ENCODE peak calls at places on chromosomes 5 and 9, in ten cellular contexts. One of them, this sample, is unnamed.

GRCh38 chr9:84955971-84956370 is 286.4 kb downstream of the NTRK2 start:
- DNase-seq in lower leg skin: no peak
- DNase-seq in PC-9: no peak
- DNase-seq in tibial artery: no peak
- DNase-seq in vagina: no peak
- DNase-seq in Calu3: no peak
- DNase-seq in RWPE1: no peak
- DNase-seq in PC-3: no peak
- DNase-seq in keratinocyte: no peak
- DNase-seq in H9: no peak
- DNase-seq in this sample: no peak

GRCh38 chr5:151286246-151286645 is 17.3 kb downstream of the SLC36A3 start:
- DNase-seq in lower leg skin: no peak
- DNase-seq in PC-9: no peak
- DNase-seq in tibial artery: no peak
- DNase-seq in vagina: no peak
- DNase-seq in Calu3: no peak
- DNase-seq in RWPE1: no peak
- DNase-seq in PC-3: no peak
- DNase-seq in keratinocyte: no peak
- DNase-seq in H9: no peak
- DNase-seq in this sample: no peak

GRCh38 chr5:178624626-178625546 is 2.0 kb downstream of the CLK4 start:
- DNase-seq in lower leg skin: no peak
- DNase-seq in PC-9: no peak
- DNase-seq in tibial artery: no peak
- DNase-seq in vagina: no peak
- DNase-seq in Calu3: no peak
- DNase-seq in RWPE1: no peak
- DNase-seq in PC-3: peak
- DNase-seq in keratinocyte: no peak
- DNase-seq in H9: no peak
- DNase-seq in this sample: peak

GRCh38 chr5:152686931-152687330 is 281.9 kb upstream of the NMUR2 start:
- DNase-seq in lower leg skin: no peak
- DNase-seq in PC-9: no peak
- DNase-seq in tibial artery: no peak
- DNase-seq in vagina: no peak
- DNase-seq in Calu3: no peak
- DNase-seq in RWPE1: no peak
- DNase-seq in PC-3: no peak
- DNase-seq in keratinocyte: no peak
- DNase-seq in H9: peak
- DNase-seq in this sample: peak

GRCh38 chr5:131252824-131253171 is 11.1 kb upstream of the CDC42SE2 start:
- DNase-seq in lower leg skin: peak
- DNase-seq in PC-9: no peak
- DNase-seq in tibial artery: peak
- DNase-seq in vagina: no peak
- DNase-seq in Calu3: no peak
- DNase-seq in RWPE1: no peak
- DNase-seq in PC-3: no peak
- DNase-seq in keratinocyte: no peak
- DNase-seq in H9: no peak
- DNase-seq in this sample: no peak

GRCh38 chr9:34577635-34578240 is 11.8 kb downstream of the CNTFR start:
- DNase-seq in lower leg skin: no peak
- DNase-seq in PC-9: no peak
- DNase-seq in tibial artery: no peak
- DNase-seq in vagina: no peak
- DNase-seq in Calu3: no peak
- DNase-seq in RWPE1: no peak
- DNase-seq in PC-3: no peak
- DNase-seq in keratinocyte: no peak
- DNase-seq in H9: peak
- DNase-seq in this sample: no peak

GRCh38 chr9:107784235-107784958 is 294.8 kb upstream of the KLF4 start:
- DNase-seq in lower leg skin: no peak
- DNase-seq in PC-9: peak
- DNase-seq in tibial artery: no peak
- DNase-seq in vagina: no peak
- DNase-seq in Calu3: no peak
- DNase-seq in RWPE1: no peak
- DNase-seq in PC-3: no peak
- DNase-seq in keratinocyte: no peak
- DNase-seq in H9: peak
- DNase-seq in this sample: peak

GRCh38 chr5:54608423-54609085 is 91.0 kb downstream of the SNX18 start:
- DNase-seq in lower leg skin: no peak
- DNase-seq in PC-9: no peak
- DNase-seq in tibial artery: no peak
- DNase-seq in vagina: no peak
- DNase-seq in Calu3: no peak
- DNase-seq in RWPE1: no peak
- DNase-seq in PC-3: no peak
- DNase-seq in keratinocyte: no peak
- DNase-seq in H9: no peak
- DNase-seq in this sample: no peak

GRCh38 chr5:74201334-74202081 is 439.0 kb downstream of the ENC1 start:
- DNase-seq in lower leg skin: no peak
- DNase-seq in PC-9: peak
- DNase-seq in tibial artery: peak
- DNase-seq in vagina: no peak
- DNase-seq in Calu3: peak
- DNase-seq in RWPE1: no peak
- DNase-seq in PC-3: peak
- DNase-seq in keratinocyte: no peak
- DNase-seq in H9: no peak
- DNase-seq in this sample: peak

GRCh38 chr5:155624597-155625241 is 611.2 kb downstream of the KIF4B start:
- DNase-seq in lower leg skin: no peak
- DNase-seq in PC-9: no peak
- DNase-seq in tibial artery: no peak
- DNase-seq in vagina: no peak
- DNase-seq in Calu3: no peak
- DNase-seq in RWPE1: no peak
- DNase-seq in PC-3: no peak
- DNase-seq in keratinocyte: no peak
- DNase-seq in H9: no peak
- DNase-seq in this sample: no peak

GRCh38 chr9:33676746-33677505 is 118.4 kb upstream of the PRSS3 start:
- DNase-seq in lower leg skin: no peak
- DNase-seq in PC-9: no peak
- DNase-seq in tibial artery: peak
- DNase-seq in vagina: no peak
- DNase-seq in Calu3: no peak
- DNase-seq in RWPE1: peak
- DNase-seq in PC-3: peak
- DNase-seq in keratinocyte: no peak
- DNase-seq in H9: peak
- DNase-seq in this sample: no peak

GRCh38 chr5:180041501-180042274 is 29.9 kb downstream of the RNF130 start:
- DNase-seq in lower leg skin: no peak
- DNase-seq in PC-9: no peak
- DNase-seq in tibial artery: no peak
- DNase-seq in vagina: no peak
- DNase-seq in Calu3: no peak
- DNase-seq in RWPE1: no peak
- DNase-seq in PC-3: no peak
- DNase-seq in keratinocyte: no peak
- DNase-seq in H9: no peak
- DNase-seq in this sample: no peak

GRCh38 chr9:61667559-61668121 is 477.8 kb downstream of the SPATA31A7 start:
- DNase-seq in lower leg skin: peak
- DNase-seq in PC-9: no peak
- DNase-seq in tibial artery: no peak
- DNase-seq in vagina: peak
- DNase-seq in Calu3: no peak
- DNase-seq in RWPE1: no peak
- DNase-seq in PC-3: no peak
- DNase-seq in keratinocyte: no peak
- DNase-seq in H9: peak
- DNase-seq in this sample: no peak

GRCh38 chr5:60014331-60014730 is 120.8 kb upstream of the PDE4D start:
- DNase-seq in lower leg skin: no peak
- DNase-seq in PC-9: no peak
- DNase-seq in tibial artery: no peak
- DNase-seq in vagina: no peak
- DNase-seq in Calu3: no peak
- DNase-seq in RWPE1: no peak
- DNase-seq in PC-3: no peak
- DNase-seq in keratinocyte: no peak
- DNase-seq in H9: no peak
- DNase-seq in this sample: no peak

GRCh38 chr9:19922476-19923118 is 133.8 kb upstream of the SLC24A2 start:
- DNase-seq in lower leg skin: no peak
- DNase-seq in PC-9: no peak
- DNase-seq in tibial artery: no peak
- DNase-seq in vagina: no peak
- DNase-seq in Calu3: peak
- DNase-seq in RWPE1: peak
- DNase-seq in PC-3: peak
- DNase-seq in keratinocyte: no peak
- DNase-seq in H9: peak
- DNase-seq in this sample: peak

GRCh38 chr5:2227433-2227832 is 344.7 kb upstream of the IRX4 start:
- DNase-seq in lower leg skin: no peak
- DNase-seq in PC-9: no peak
- DNase-seq in tibial artery: no peak
- DNase-seq in vagina: no peak
- DNase-seq in Calu3: no peak
- DNase-seq in RWPE1: no peak
- DNase-seq in PC-3: no peak
- DNase-seq in keratinocyte: no peak
- DNase-seq in H9: no peak
- DNase-seq in this sample: no peak
- TF ChIP-seq CTCF in lower leg skin: no peak
- TF ChIP-seq CTCF in PC-9: no peak
- TF ChIP-seq CTCF in tibial artery: no peak
- TF ChIP-seq CTCF in vagina: no peak
- TF ChIP-seq CTCF in Calu3: no peak
- TF ChIP-seq CTCF in RWPE1: no peak
- TF ChIP-seq CTCF in PC-3: no peak
- TF ChIP-seq CTCF in keratinocyte: no peak
- TF ChIP-seq CTCF in H9: no peak
- TF ChIP-seq CTCF in this sample: no peak

GRCh38 chr9:82761911-82762310 is 301.0 kb downstream of the RASEF start:
- DNase-seq in lower leg skin: no peak
- DNase-seq in PC-9: no peak
- DNase-seq in tibial artery: no peak
- DNase-seq in vagina: no peak
- DNase-seq in Calu3: no peak
- DNase-seq in RWPE1: no peak
- DNase-seq in PC-3: no peak
- DNase-seq in keratinocyte: no peak
- DNase-seq in H9: no peak
- DNase-seq in this sample: no peak

GRCh38 chr9:82764270-82764669 is 298.7 kb downstream of the RASEF start:
- DNase-seq in lower leg skin: no peak
- DNase-seq in PC-9: no peak
- DNase-seq in tibial artery: no peak
- DNase-seq in vagina: no peak
- DNase-seq in Calu3: no peak
- DNase-seq in RWPE1: no peak
- DNase-seq in PC-3: no peak
- DNase-seq in keratinocyte: no peak
- DNase-seq in H9: no peak
- DNase-seq in this sample: no peak

GRCh38 chr9:82757921-82758320 is 305.0 kb downstream of the RASEF start:
- DNase-seq in lower leg skin: no peak
- DNase-seq in PC-9: no peak
- DNase-seq in tibial artery: no peak
- DNase-seq in vagina: no peak
- DNase-seq in Calu3: no peak
- DNase-seq in RWPE1: no peak
- DNase-seq in PC-3: peak
- DNase-seq in keratinocyte: no peak
- DNase-seq in H9: no peak
- DNase-seq in this sample: no peak

GRCh38 chr9:82763631-82764030 is 299.3 kb downstream of the RASEF start:
- DNase-seq in lower leg skin: no peak
- DNase-seq in PC-9: no peak
- DNase-seq in tibial artery: no peak
- DNase-seq in vagina: no peak
- DNase-seq in Calu3: no peak
- DNase-seq in RWPE1: no peak
- DNase-seq in PC-3: peak
- DNase-seq in keratinocyte: no peak
- DNase-seq in H9: no peak
- DNase-seq in this sample: no peak
- TF ChIP-seq CTCF in lower leg skin: no peak
- TF ChIP-seq CTCF in PC-9: peak
- TF ChIP-seq CTCF in tibial artery: no peak
- TF ChIP-seq CTCF in vagina: no peak
- TF ChIP-seq CTCF in Calu3: no peak
- TF ChIP-seq CTCF in RWPE1: no peak
- TF ChIP-seq CTCF in PC-3: peak
- TF ChIP-seq CTCF in keratinocyte: no peak
- TF ChIP-seq CTCF in H9: peak
- TF ChIP-seq CTCF in this sample: no peak

DNA sequence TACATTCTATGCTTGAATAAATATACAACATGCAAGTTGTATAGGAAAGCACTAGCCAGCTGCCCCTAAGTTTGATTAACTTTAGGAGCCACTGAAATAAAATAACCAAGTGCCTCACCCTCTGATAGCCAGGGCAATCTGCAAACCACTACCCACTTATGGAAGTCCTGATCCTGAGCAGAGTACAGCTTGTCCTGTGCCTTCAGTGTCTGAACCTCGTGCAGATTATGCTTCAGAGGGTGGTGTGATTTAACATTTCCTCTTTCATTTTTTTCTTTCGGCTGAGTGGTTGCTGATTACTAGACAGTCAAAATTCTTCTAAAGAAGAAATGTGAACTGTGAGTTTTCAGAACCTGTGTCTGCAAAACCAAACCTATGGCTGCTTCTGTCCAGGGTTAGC is 327.7 kb downstream of the PIK3R1 start:
- DNase-seq in lower leg skin: no peak
- DNase-seq in PC-9: no peak
- DNase-seq in tibial artery: no peak
- DNase-seq in vagina: no peak
- DNase-seq in Calu3: no peak
- DNase-seq in RWPE1: no peak
- DNase-seq in PC-3: no peak
- DNase-seq in keratinocyte: no peak
- DNase-seq in H9: no peak
- DNase-seq in this sample: no peak
- TF ChIP-seq CTCF in lower leg skin: no peak
- TF ChIP-seq CTCF in PC-9: no peak
- TF ChIP-seq CTCF in tibial artery: no peak
- TF ChIP-seq CTCF in vagina: no peak
- TF ChIP-seq CTCF in Calu3: no peak
- TF ChIP-seq CTCF in RWPE1: no peak
- TF ChIP-seq CTCF in PC-3: no peak
- TF ChIP-seq CTCF in keratinocyte: no peak
- TF ChIP-seq CTCF in H9: no peak
- TF ChIP-seq CTCF in this sample: no peak

DNA sequence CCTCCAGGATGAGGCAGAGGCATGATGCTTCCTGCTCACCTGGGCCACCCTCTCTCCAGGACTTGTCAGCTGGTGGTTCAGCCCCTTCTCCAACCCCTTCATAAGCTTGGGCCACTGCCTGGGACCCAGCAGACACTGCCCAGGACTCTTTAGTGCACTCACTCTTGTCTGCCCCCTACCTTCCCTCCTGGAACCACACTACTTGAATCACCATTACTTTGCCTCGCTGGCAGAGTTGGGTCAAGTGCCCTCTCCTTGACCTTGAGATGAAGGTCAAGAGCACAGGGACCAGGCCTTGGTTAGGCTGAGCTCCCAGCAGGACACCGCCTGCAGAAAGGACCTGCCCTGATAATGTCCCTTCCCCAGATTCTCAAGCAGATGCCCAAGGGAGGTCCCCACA is 8.5 kb upstream of the ENDOG start:
- DNase-seq in lower leg skin: no peak
- DNase-seq in PC-9: no peak
- DNase-seq in tibial artery: no peak
- DNase-seq in vagina: no peak
- DNase-seq in Calu3: no peak
- DNase-seq in RWPE1: no peak
- DNase-seq in PC-3: no peak
- DNase-seq in keratinocyte: no peak
- DNase-seq in H9: no peak
- DNase-seq in this sample: no peak
- TF ChIP-seq CTCF in lower leg skin: no peak
- TF ChIP-seq CTCF in PC-9: no peak
- TF ChIP-seq CTCF in tibial artery: no peak
- TF ChIP-seq CTCF in vagina: no peak
- TF ChIP-seq CTCF in Calu3: no peak
- TF ChIP-seq CTCF in RWPE1: no peak
- TF ChIP-seq CTCF in PC-3: no peak
- TF ChIP-seq CTCF in keratinocyte: no peak
- TF ChIP-seq CTCF in H9: peak
- TF ChIP-seq CTCF in this sample: no peak